ENCODE peak calls at places on chromosome 12, in seven cellular contexts. A, X, W, I, T, C and L are unnamed samples.
A peak's percentile ranks its signal among the peaks of the same experiment; 100 is the strongest.

GRCh38 chr12:34166427-34167060 is 144.2 kb downstream of the ALG10 start:
- DNase-seq in A (no peak), X (no peak), W (no peak), I (no peak), T (no peak), C (no peak), L (no peak)

GRCh38 chr12:3229577-3229976 is 152.4 kb downstream of the TSPAN9 start:
- DNase-seq in A (no peak), X (no peak), W (no peak), I (no peak), T (no peak), C (no peak), L (no peak)

GRCh38 chr12:109277255-109277898 is 31.7 kb downstream of the FOXN4 start:
- DNase-seq in A (no peak), X (no peak), W (no peak), I (no peak), T (no peak), C (no peak), L (no peak)

GRCh38 chr12:701896-702539 is 38.8 kb upstream of the NINJ2 start:
- DNase-seq in A (no peak), X (no peak), W (no peak), I (no peak), T (no peak), C (no peak), L (no peak)

GRCh38 chr12:42129595-42130204 is 15.0 kb downstream of the GXYLT1 start:
- DNase-seq in A (peak; percentile 3), X (peak; percentile 65), W (peak; percentile 57), I (peak; percentile 81), T (peak; percentile 80), C (no peak), L (peak; percentile 41)

GRCh38 chr12:51590347-51591019 is 550 bp upstream of the SCN8A start:
- DNase-seq in A (peak; percentile 85), X (peak; percentile 30), W (peak; percentile 91), I (peak; percentile 7), T (peak; percentile 49), C (peak; percentile 63), L (no peak)

GRCh38 chr12:114685320-114685781 is 1.4 kb upstream of the TBX3 start:
- DNase-seq in A (no peak), X (no peak), W (no peak), I (no peak), T (no peak), C (no peak), L (no peak)

GRCh38 chr12:108838194-108839010 is 19.0 kb downstream of the SSH1 start:
- DNase-seq in A (peak; percentile 98), X (peak; percentile 96), W (peak; percentile 96), I (peak; percentile 99), T (peak; percentile 100), C (peak; percentile 45), L (peak; percentile 98)

GRCh38 chr12:121033625-121034349 is 5.3 kb downstream of the OASL start:
- DNase-seq in A (no peak), X (peak; percentile 38), W (peak; percentile 62), I (peak; percentile 93), T (peak; percentile 40), C (peak; percentile 41), L (peak; percentile 61)

GRCh38 chr12:15629761-15630160 is 159.4 kb downstream of the EPS8 start:
- DNase-seq in A (no peak), X (no peak), W (peak; percentile 64), I (no peak), T (peak; percentile 70), C (no peak), L (no peak)

GRCh38 chr12:92439397-92439779 is 263.4 kb upstream of the PLEKHG7 start:
- DNase-seq in A (no peak), X (peak; percentile 79), W (no peak), I (peak; percentile 80), T (peak; percentile 27), C (no peak), L (no peak)

GRCh38 chr12:71756054-71756675 is 1.5 kb downstream of the RAB21 start:
- DNase-seq in A (no peak), X (no peak), W (no peak), I (peak; percentile 12), T (no peak), C (no peak), L (no peak)

GRCh38 chr12:44317651-44318126 is 481.8 kb downstream of the TMEM117 start:
- DNase-seq in A (peak; percentile 28), X (peak; percentile 31), W (no peak), I (peak; percentile 46), T (peak; percentile 17), C (no peak), L (no peak)

GRCh38 chr12:13941258-13942249 is 39.8 kb downstream of the GRIN2B start:
- DNase-seq in A (peak; percentile 9), X (peak; percentile 14), W (peak; percentile 93), I (peak; percentile 100), T (peak; percentile 22), C (no peak), L (peak; percentile 68)

GRCh38 chr12:108634225-108634795 is 616 bp upstream of the SELPLG start:
- DNase-seq in A (peak; percentile 90), X (no peak), W (no peak), I (no peak), T (no peak), C (peak; percentile 28), L (peak; percentile 44)

GRCh38 chr12:55707841-55708694 is at the start of gene ITGA7:
- DNase-seq in A (peak; percentile 62), X (no peak), W (peak; percentile 57), I (no peak), T (no peak), C (peak; percentile 62), L (peak; percentile 40)

GRCh38 chr12:48865141-48865440 is 579 bp downstream of the RND1 start:
- DNase-seq in A (peak; percentile 9), X (no peak), W (peak; percentile 20), I (no peak), T (no peak), C (no peak), L (no peak)

GRCh38 chr12:132689227-132689626 is 1.8 kb downstream of the PXMP2 start:
- DNase-seq in A (no peak), X (no peak), W (peak; percentile 50), I (no peak), T (no peak), C (no peak), L (no peak)

GRCh38 chr12:48903982-48904411 is 21.3 kb downstream of the FKBP11 start:
- DNase-seq in A (peak; percentile 83), X (peak; percentile 84), W (peak; percentile 88), I (peak; percentile 80), T (peak; percentile 85), C (peak; percentile 70), L (no peak)

GRCh38 chr12:52573306-52573705 is 337 bp downstream of the KRT74 start:
- DNase-seq in A (no peak), X (no peak), W (no peak), I (no peak), T (no peak), C (no peak), L (no peak)

GRCh38 chr12:120055639-120056038 is 60.9 kb downstream of the RAB35 start:
- DNase-seq in A (no peak), X (no peak), W (no peak), I (peak; percentile 33), T (no peak), C (no peak), L (peak; percentile 81)

GRCh38 chr12:26963413-26963812 is 25.1 kb downstream of the FGFR1OP2 start:
- DNase-seq in A (no peak), X (peak; percentile 23), W (no peak), I (no peak), T (no peak), C (no peak), L (no peak)

GRCh38 chr12:9587903-9588600 is 19.7 kb downstream of the KLRB1 start:
- DNase-seq in A (no peak), X (no peak), W (no peak), I (no peak), T (no peak), C (no peak), L (no peak)

GRCh38 chr12:49777800-49778748 is 36.7 kb downstream of the TMBIM6 start:
- DNase-seq in A (peak; percentile 34), X (no peak), W (peak; percentile 68), I (peak; percentile 21), T (peak; percentile 18), C (peak; percentile 64), L (no peak)

GRCh38 chr12:46888568-46888967 is 62.8 kb upstream of the SLC38A4 start:
- DNase-seq in A (no peak), X (no peak), W (no peak), I (no peak), T (no peak), C (no peak), L (no peak)

GRCh38 chr12:10901427-10901826 is 7.9 kb downstream of the TAS2R13 start:
- DNase-seq in A (no peak), X (no peak), W (no peak), I (peak; percentile 13), T (no peak), C (no peak), L (no peak)

GRCh38 chr12:66932126-66932525 is 253.2 kb upstream of the GRIP1 start:
- DNase-seq in A (no peak), X (no peak), W (no peak), I (peak; percentile 62), T (no peak), C (no peak), L (no peak)

GRCh38 chr12:105855691-105856405 is 282.9 kb downstream of the NUAK1 start:
- DNase-seq in A (no peak), X (no peak), W (no peak), I (no peak), T (no peak), C (no peak), L (no peak)